ENCODE peak calls at places on chromosome 11, in seven cellular contexts. One of them, this sample, is unnamed.

GRCh38 chr11:100152751-100153150 is 534.3 kb upstream of the ARHGAP42 start:
- DNase-seq in fibroblast of lung: no peak
- DNase-seq in HL-60: no peak
- DNase-seq in GM12865: no peak
- DNase-seq in AG04449: no peak
- DNase-seq in SK-N-SH: no peak
- DNase-seq in tibial artery: no peak
- DNase-seq in this sample: no peak

GRCh38 chr11:121672630-121673487 is 220.1 kb upstream of the SORL1-AS1 start:
- DNase-seq in fibroblast of lung: peak; percentile 18
- DNase-seq in HL-60: no peak
- DNase-seq in tibial artery: peak; percentile 49
- DNase-seq in GM12865: no peak
- DNase-seq in AG04449: no peak
- DNase-seq in SK-N-SH: peak; percentile 59
- DNase-seq in this sample: no peak

GRCh38 chr11:130415719-130416536 is 12.5 kb downstream of the ADAMTS8 start:
- DNase-seq in SK-N-SH: no peak
- DNase-seq in AG04449: no peak
- DNase-seq in tibial artery: no peak
- DNase-seq in HL-60: no peak
- DNase-seq in fibroblast of lung: peak; percentile 32
- DNase-seq in GM12865: no peak
- DNase-seq in this sample: no peak

GRCh38 chr11:124071622-124071948 is 30.5 kb upstream of the OR10G7 start:
- DNase-seq in SK-N-SH: no peak
- DNase-seq in AG04449: no peak
- DNase-seq in tibial artery: no peak
- DNase-seq in fibroblast of lung: no peak
- DNase-seq in HL-60: no peak
- DNase-seq in GM12865: no peak
- DNase-seq in this sample: no peak

GRCh38 chr11:61817471-61818202 is 834 bp upstream of the FADS1 start:
- DNase-seq in AG04449: no peak
- DNase-seq in tibial artery: no peak
- DNase-seq in HL-60: no peak
- DNase-seq in GM12865: no peak
- DNase-seq in fibroblast of lung: no peak
- DNase-seq in SK-N-SH: no peak
- DNase-seq in this sample: no peak

GRCh38 chr11:64152841-64153691 is 12.8 kb downstream of the MACROD1 start:
- DNase-seq in GM12865: peak; percentile 58
- DNase-seq in fibroblast of lung: no peak
- DNase-seq in tibial artery: peak; percentile 51
- DNase-seq in HL-60: peak; percentile 47
- DNase-seq in AG04449: no peak
- DNase-seq in SK-N-SH: peak; percentile 95
- DNase-seq in this sample: peak; percentile 85

GRCh38 chr11:17379383-17380180 is 8.9 kb downstream of the KCNJ11 start:
- DNase-seq in SK-N-SH: no peak
- DNase-seq in tibial artery: no peak
- DNase-seq in HL-60: no peak
- DNase-seq in AG04449: no peak
- DNase-seq in fibroblast of lung: no peak
- DNase-seq in GM12865: no peak
- DNase-seq in this sample: no peak

GRCh38 chr11:93005239-93005638 is 35.8 kb downstream of the MTNR1B start:
- DNase-seq in GM12865: no peak
- DNase-seq in SK-N-SH: no peak
- DNase-seq in tibial artery: no peak
- DNase-seq in HL-60: no peak
- DNase-seq in fibroblast of lung: peak; percentile 69
- DNase-seq in AG04449: no peak
- DNase-seq in this sample: peak; percentile 88

GRCh38 chr11:124113890-124114289 is 1.4 kb upstream of the VWA5A start:
- DNase-seq in HL-60: no peak
- DNase-seq in fibroblast of lung: no peak
- DNase-seq in tibial artery: no peak
- DNase-seq in SK-N-SH: no peak
- DNase-seq in AG04449: no peak
- DNase-seq in GM12865: no peak
- DNase-seq in this sample: no peak

GRCh38 chr11:39149214-39149613 is 2310.2 kb downstream of the LRRC4C start:
- DNase-seq in fibroblast of lung: no peak
- DNase-seq in HL-60: no peak
- DNase-seq in SK-N-SH: no peak
- DNase-seq in GM12865: no peak
- DNase-seq in tibial artery: no peak
- DNase-seq in AG04449: no peak
- DNase-seq in this sample: no peak

GRCh38 chr11:130216591-130217132 is 57.1 kb downstream of the ST14 start:
- DNase-seq in AG04449: no peak
- DNase-seq in fibroblast of lung: no peak
- DNase-seq in HL-60: no peak
- DNase-seq in SK-N-SH: no peak
- DNase-seq in tibial artery: no peak
- DNase-seq in GM12865: no peak
- DNase-seq in this sample: no peak

GRCh38 chr11:128130052-128130451 is 457.3 kb downstream of the ETS1 start:
- DNase-seq in GM12865: no peak
- DNase-seq in HL-60: no peak
- DNase-seq in AG04449: no peak
- DNase-seq in fibroblast of lung: no peak
- DNase-seq in tibial artery: no peak
- DNase-seq in SK-N-SH: no peak
- DNase-seq in this sample: no peak

GRCh38 chr11:9617960-9618359 is 44.5 kb downstream of the WEE1 start:
- DNase-seq in SK-N-SH: no peak
- DNase-seq in HL-60: no peak
- DNase-seq in fibroblast of lung: peak; percentile 69
- DNase-seq in AG04449: peak; percentile 78
- DNase-seq in tibial artery: no peak
- DNase-seq in GM12865: no peak
- DNase-seq in this sample: no peak

GRCh38 chr11:116226731-116227130 is 546.1 kb downstream of the BUD13 start:
- DNase-seq in HL-60: no peak
- DNase-seq in tibial artery: no peak
- DNase-seq in SK-N-SH: no peak
- DNase-seq in AG04449: no peak
- DNase-seq in GM12865: no peak
- DNase-seq in fibroblast of lung: no peak
- DNase-seq in this sample: no peak

GRCh38 chr11:116225236-116225635 is 547.6 kb downstream of the BUD13 start:
- DNase-seq in SK-N-SH: peak; percentile 67
- DNase-seq in AG04449: no peak
- DNase-seq in fibroblast of lung: peak; percentile 21
- DNase-seq in HL-60: no peak
- DNase-seq in tibial artery: no peak
- DNase-seq in GM12865: no peak
- DNase-seq in this sample: no peak

GRCh38 chr11:116225784-116226410 is 546.9 kb downstream of the BUD13 start:
- DNase-seq in fibroblast of lung: peak; percentile 17
- DNase-seq in HL-60: no peak
- DNase-seq in SK-N-SH: no peak
- DNase-seq in tibial artery: no peak
- DNase-seq in AG04449: no peak
- DNase-seq in GM12865: no peak
- DNase-seq in this sample: no peak

GRCh38 chr11:116224889-116225200 is 547.9 kb downstream of the BUD13 start:
- DNase-seq in GM12865: no peak
- DNase-seq in AG04449: no peak
- DNase-seq in HL-60: no peak
- DNase-seq in fibroblast of lung: no peak
- DNase-seq in SK-N-SH: peak; percentile 56
- DNase-seq in tibial artery: no peak
- DNase-seq in this sample: no peak

GRCh38 chr11:116224154-116224888 is 548.5 kb downstream of the BUD13 start:
- DNase-seq in AG04449: no peak
- DNase-seq in GM12865: peak; percentile 60
- DNase-seq in HL-60: no peak
- DNase-seq in SK-N-SH: peak; percentile 63
- DNase-seq in fibroblast of lung: peak; percentile 21
- DNase-seq in tibial artery: peak; percentile 44
- DNase-seq in this sample: peak; percentile 41
- TF ChIP-seq CTCF in AG04449: peak; percentile 66
- TF ChIP-seq CTCF in GM12865: peak; percentile 77
- TF ChIP-seq CTCF in HL-60: peak; percentile 65
- TF ChIP-seq CTCF in SK-N-SH: peak; percentile 79
- TF ChIP-seq CTCF in fibroblast of lung: peak; percentile 72
- TF ChIP-seq CTCF in tibial artery: peak; percentile 54
- TF ChIP-seq CTCF in this sample: peak; percentile 63

DNA sequence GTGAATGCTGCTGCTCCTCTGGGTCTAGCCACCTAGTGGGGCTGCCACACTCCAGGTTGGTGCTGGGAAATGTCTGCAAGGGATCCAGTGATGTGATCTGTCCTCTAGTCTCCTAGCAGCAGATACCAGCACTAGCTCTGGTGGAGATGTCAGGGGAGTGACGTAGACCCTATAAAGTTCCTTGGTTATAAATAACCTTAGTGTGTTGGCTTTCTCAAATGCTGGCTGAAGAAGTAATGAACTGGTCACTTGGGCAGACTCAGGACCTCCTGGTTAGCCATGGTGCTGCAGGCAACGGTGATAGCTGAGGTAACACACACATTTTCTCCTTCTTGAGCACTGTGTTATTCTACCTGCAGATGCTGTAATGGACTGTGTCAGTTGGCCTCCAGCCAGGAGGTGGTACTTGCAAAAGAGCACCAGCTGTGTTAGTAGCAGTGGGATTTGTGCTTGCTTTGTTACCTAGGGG is 35.5 kb downstream of the BBOX1 start:
- DNase-seq in AG04449: no peak
- DNase-seq in HL-60: no peak
- DNase-seq in GM12865: no peak
- DNase-seq in SK-N-SH: no peak
- DNase-seq in tibial artery: no peak
- DNase-seq in fibroblast of lung: no peak
- DNase-seq in this sample: no peak
- TF ChIP-seq CTCF in AG04449: no peak
- TF ChIP-seq CTCF in HL-60: no peak
- TF ChIP-seq CTCF in GM12865: no peak
- TF ChIP-seq CTCF in SK-N-SH: no peak
- TF ChIP-seq CTCF in tibial artery: no peak
- TF ChIP-seq CTCF in fibroblast of lung: no peak
- TF ChIP-seq CTCF in this sample: no peak

DNA sequence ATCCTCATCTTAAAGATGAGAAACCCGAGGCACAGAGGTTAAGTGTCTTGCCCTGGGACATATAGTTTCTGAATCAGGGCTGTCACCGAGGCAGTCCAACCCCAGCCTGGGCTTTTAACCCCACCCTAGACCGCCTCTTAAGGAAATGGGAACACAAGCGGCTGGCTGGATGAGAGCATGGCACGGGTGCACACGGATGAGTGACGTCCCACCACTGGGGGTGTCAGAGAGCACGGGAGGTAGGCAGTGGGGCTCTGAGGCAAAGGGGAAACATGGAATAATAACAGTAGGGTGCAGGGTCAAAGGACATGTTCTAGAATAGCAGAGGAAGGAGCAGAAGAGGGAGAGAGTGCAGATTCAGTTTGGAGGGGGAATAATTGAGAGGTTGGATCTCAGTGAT is 22.3 kb downstream of the PPFIBP2 start:
- DNase-seq in AG04449: no peak
- DNase-seq in HL-60: no peak
- DNase-seq in fibroblast of lung: no peak
- DNase-seq in GM12865: no peak
- DNase-seq in tibial artery: no peak
- DNase-seq in SK-N-SH: peak; percentile 38
- DNase-seq in this sample: no peak
- TF ChIP-seq CTCF in AG04449: no peak
- TF ChIP-seq CTCF in HL-60: peak; percentile 21
- TF ChIP-seq CTCF in fibroblast of lung: no peak
- TF ChIP-seq CTCF in GM12865: peak; percentile 25
- TF ChIP-seq CTCF in tibial artery: no peak
- TF ChIP-seq CTCF in SK-N-SH: no peak
- TF ChIP-seq CTCF in this sample: no peak

DNA sequence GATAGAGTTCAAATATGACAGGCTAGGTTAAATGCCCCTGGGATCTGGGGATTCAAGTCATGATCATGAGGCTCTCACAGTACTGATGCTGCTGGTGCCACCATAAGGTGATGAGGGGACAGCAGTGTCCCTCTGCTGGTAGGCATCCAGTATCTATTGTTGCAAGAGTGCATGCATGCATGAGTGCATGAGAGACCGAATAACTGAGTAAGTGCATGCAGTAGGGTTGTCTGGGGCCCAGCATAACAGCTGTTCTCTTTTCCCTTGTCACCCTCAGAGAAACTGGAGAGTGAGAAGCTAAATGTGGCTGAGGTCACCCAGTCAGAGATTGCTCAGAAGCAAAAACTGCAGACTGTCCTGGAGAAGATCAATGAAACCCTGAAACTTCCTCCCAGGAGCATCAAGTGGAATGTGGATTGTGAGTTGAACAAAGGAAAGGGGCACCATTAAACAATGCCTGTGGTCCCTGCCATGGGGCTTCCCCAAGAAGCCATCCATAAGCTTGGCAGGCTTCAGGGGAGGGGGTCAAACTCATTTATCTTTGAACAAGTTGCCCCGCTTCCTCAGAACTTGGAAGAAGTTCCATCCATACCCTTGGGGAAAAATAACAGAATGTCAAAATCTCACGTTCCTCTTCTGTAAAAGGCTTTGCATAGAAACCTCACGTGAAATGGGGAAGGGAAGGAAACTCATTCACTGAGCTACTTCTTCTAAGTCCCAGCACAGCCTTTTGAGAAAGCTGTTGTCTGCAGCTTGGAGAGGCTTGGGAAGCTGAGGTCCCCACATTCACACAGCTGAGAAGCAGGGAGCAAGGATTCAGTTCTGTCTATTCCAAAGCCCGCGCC is 119.0 kb downstream of the PARVA start:
- DNase-seq in GM12865: peak; percentile 15
- DNase-seq in SK-N-SH: no peak
- DNase-seq in HL-60: no peak
- DNase-seq in tibial artery: no peak
- DNase-seq in fibroblast of lung: peak; percentile 32
- DNase-seq in AG04449: no peak
- DNase-seq in this sample: no peak
- TF ChIP-seq CTCF in GM12865: no peak
- TF ChIP-seq CTCF in SK-N-SH: peak; percentile 29
- TF ChIP-seq CTCF in HL-60: no peak
- TF ChIP-seq CTCF in tibial artery: no peak
- TF ChIP-seq CTCF in fibroblast of lung: no peak
- TF ChIP-seq CTCF in AG04449: peak; percentile 16
- TF ChIP-seq CTCF in this sample: no peak